ENCODE peak calls at places on chromosome 4, in nine cellular contexts. Q is M059J; B is renal cortical epithelial cell; V is ACHN; C is epithelial cell of esophagus; K is activated T-cell treated with anti-CD3 and anti-CD28 coated beads, Interleukin-2, amount 50 U/mL, for 72 hours; H is amniotic stem cell; D is mucosa of descending colon; F is mucosa of gallbladder. T is an unnamed sample.

GRCh38 chr4:182560358-182560757 is 317.2 kb downstream of the TENM3 start:
- DNase-seq in F (no peak), V (peak), Q (no peak), B (peak), C (no peak), D (no peak), H (no peak), K (no peak), T (no peak)

GRCh38 chr4:10130190-10130888 is 13.7 kb upstream of the WDR1 start:
- DNase-seq in Q (no peak), B (no peak), D (no peak), C (no peak), V (no peak), K (no peak), H (no peak), F (no peak), T (no peak)

GRCh38 chr4:133270021-133270570 is 121.0 kb downstream of the PCDH10 start:
- DNase-seq in F (no peak), C (peak), B (peak), D (no peak), V (no peak), H (no peak), Q (peak), K (no peak), T (no peak)

GRCh38 chr4:37825943-37826281 is 574 bp upstream of the PGM2 start:
- DNase-seq in C (no peak), V (no peak), B (no peak), H (no peak), D (peak), Q (no peak), F (no peak), K (no peak), T (peak)

GRCh38 chr4:1618438-1618837 is 65.7 kb downstream of the FAM53A start:
- DNase-seq in D (no peak), H (no peak), C (no peak), Q (no peak), F (no peak), B (no peak), V (no peak), K (no peak), T (no peak)

GRCh38 chr4:86972997-86973396 is 38.2 kb downstream of the AFF1 start:
- DNase-seq in V (no peak), F (peak), C (peak), Q (no peak), D (peak), K (no peak), H (no peak), B (peak), T (peak)

GRCh38 chr4:74012130-74012529 is 13.7 kb upstream of the CXCL5 start:
- DNase-seq in B (no peak), H (no peak), K (no peak), V (no peak), Q (no peak), F (no peak), D (no peak), C (no peak), T (no peak)

GRCh38 chr4:9944431-9945425 is 76.6 kb downstream of the SLC2A9 start:
- DNase-seq in K (no peak), D (no peak), Q (peak), B (no peak), H (no peak), C (peak), F (no peak), V (no peak), T (no peak)

GRCh38 chr4:44927361-44928061 is 201.2 kb upstream of the GNPDA2 start:
- DNase-seq in C (peak), F (no peak), D (no peak), V (peak), K (no peak), H (no peak), B (peak), Q (peak), T (peak)

GRCh38 chr4:153211986-153212720 is 7.9 kb downstream of the TRIM2 start:
- DNase-seq in B (peak), C (peak), Q (peak), D (no peak), V (no peak), F (no peak), K (no peak), H (no peak), T (peak)

GRCh38 chr4:182192511-182193181 is 50.6 kb upstream of the TENM3 start:
- DNase-seq in Q (peak), F (no peak), V (no peak), C (peak), H (no peak), K (no peak), D (no peak), B (peak), T (peak)

GRCh38 chr4:7740866-7741525 is 198.7 kb downstream of the AFAP1 start:
- DNase-seq in Q (no peak), V (no peak), C (no peak), F (no peak), D (no peak), B (no peak), K (no peak), H (no peak), T (no peak)

GRCh38 chr4:15034071-15034764 is 31.9 kb downstream of the CPEB2 start:
- DNase-seq in F (no peak), B (peak), V (no peak), C (peak), Q (peak), K (no peak), H (peak), D (no peak), T (peak)

GRCh38 chr4:70768301-70768948 is 46.7 kb downstream of the RUFY3 start:
- DNase-seq in Q (peak), B (no peak), H (no peak), C (no peak), D (no peak), V (no peak), F (no peak), K (no peak), T (no peak)

GRCh38 chr4:169756971-169757574 is 671 bp downstream of the HPF1 start:
- DNase-seq in B (no peak), Q (no peak), F (no peak), H (no peak), D (peak), C (no peak), V (no peak), K (no peak), T (peak)

GRCh38 chr4:94889961-94890360 is 132.2 kb downstream of the BMPR1B start:
- DNase-seq in B (peak), V (no peak), C (peak), F (no peak), Q (peak), D (no peak), K (no peak), H (no peak), T (peak)

GRCh38 chr4:76749361-76749760 is 148.6 kb downstream of the SOWAHB start:
- DNase-seq in B (no peak), V (no peak), F (no peak), K (no peak), Q (no peak), C (no peak), H (no peak), D (no peak), T (no peak)

GRCh38 chr4:33071552-33071951 is 2351.4 kb downstream of the PCDH7 start:
- DNase-seq in B (peak), F (no peak), V (no peak), C (no peak), D (no peak), H (no peak), Q (no peak), K (no peak), T (no peak)

GRCh38 chr4:86376850-86377249 is 17.0 kb upstream of the MAPK10 start:
- DNase-seq in K (no peak), H (no peak), V (no peak), B (peak), Q (peak), C (peak), D (no peak), F (no peak), T (no peak)

GRCh38 chr4:150211016-150211415 is 132.8 kb downstream of the DCLK2 start:
- DNase-seq in D (no peak), K (no peak), H (no peak), Q (no peak), B (no peak), V (no peak), C (no peak), F (no peak), T (no peak)

GRCh38 chr4:26171953-26172352 is 148.9 kb upstream of the RBPJ start:
- DNase-seq in K (no peak), F (no peak), C (peak), Q (peak), B (no peak), H (no peak), V (no peak), D (no peak), T (no peak)

GRCh38 chr4:144634978-144635747 is 10.8 kb upstream of the HHIP start:
- DNase-seq in F (no peak), K (no peak), C (no peak), Q (no peak), D (no peak), V (no peak), B (no peak), H (no peak), T (no peak)

GRCh38 chr4:173262363-173262762 is 71.8 kb downstream of the HMGB2 start:
- DNase-seq in Q (no peak), C (no peak), V (no peak), H (no peak), B (no peak), D (no peak), F (no peak), K (no peak), T (no peak)

GRCh38 chr4:132818091-132818490 is 331.0 kb upstream of the PCDH10 start:
- DNase-seq in D (no peak), C (no peak), Q (no peak), V (no peak), F (no peak), K (no peak), H (no peak), B (no peak), T (no peak)

GRCh38 chr4:20288846-20289512 is 37.3 kb downstream of the SLIT2 start:
- DNase-seq in B (no peak), K (no peak), V (no peak), C (peak), F (no peak), D (no peak), H (no peak), Q (peak), T (no peak)

GRCh38 chr4:105569851-105570207 is 17.4 kb downstream of the ARHGEF38 start:
- DNase-seq in F (no peak), K (no peak), B (no peak), D (no peak), H (no peak), V (no peak), C (no peak), Q (no peak), T (no peak)

GRCh38 chr4:93261207-93261606 is 567.3 kb upstream of the ATOH1 start:
- DNase-seq in Q (no peak), V (no peak), H (no peak), F (no peak), C (no peak), D (no peak), K (no peak), B (no peak), T (no peak)

GRCh38 chr4:125837493-125838238 is 522.9 kb downstream of the FAT4 start:
- DNase-seq in C (no peak), D (no peak), F (no peak), Q (no peak), H (no peak), K (no peak), V (no peak), B (no peak), T (no peak)

GRCh38 chr4:103054030-103054429 is 22.5 kb downstream of the SLC9B2 start:
- DNase-seq in D (no peak), F (no peak), B (no peak), H (no peak), K (no peak), Q (no peak), C (peak), V (no peak), T (peak)

GRCh38 chr4:94561249-94562024 is 109.7 kb downstream of the PDLIM5 start:
- DNase-seq in H (peak), Q (peak), C (no peak), V (no peak), K (no peak), D (no peak), F (no peak), B (no peak), T (peak)

GRCh38 chr4:101981756-101982155 is 191.2 kb downstream of the BANK1 start:
- DNase-seq in V (no peak), H (no peak), K (no peak), Q (no peak), B (peak), D (no peak), F (no peak), C (peak), T (no peak)

GRCh38 chr4:92234393-92235176 is 69.2 kb upstream of the GRID2 start:
- DNase-seq in B (peak), D (no peak), K (no peak), V (peak), C (peak), F (no peak), H (peak), Q (peak), T (peak)

GRCh38 chr4:130185123-130185522 is 1089.2 kb downstream of the C4orf33 start:
- DNase-seq in D (no peak), Q (no peak), F (no peak), B (no peak), C (no peak), K (no peak), H (no peak), V (no peak), T (no peak)

GRCh38 chr4:93394488-93395185 is 433.9 kb upstream of the ATOH1 start:
- DNase-seq in B (no peak), F (no peak), V (no peak), Q (peak), H (no peak), K (no peak), D (no peak), C (peak), T (peak)